ENCODE peak calls at places on chromosome 16, in ten cellular contexts. Q is CD8-positive, alpha-beta T cell; T is Right ventricle myocardium superior; R is NCI-H1048; X is lung microvascular endothelial cell; N is AG09309; V is stimulated activated CD4-positive, alpha-beta T cell treated with anti-CD3 and anti-CD28 coated beads, Interleukin-1b, Interleukin-23, amount 100 ng/mL, for 1 hour; U is T follicular helper cell; A is HCT116; E is H9. K is an unnamed sample.

GRCh38 chr16:78809535-78809934 is 710.1 kb downstream of the WWOX start:
- DNase-seq in N (no peak), E (no peak), R (no peak), A (no peak), Q (no peak), X (no peak), V (no peak), U (no peak), T (no peak), K (peak)

GRCh38 chr16:31052131-31052530 is 18.8 kb downstream of the STX4 start:
- DNase-seq in N (peak), X (peak), A (peak), V (no peak), E (no peak), Q (no peak), U (no peak), R (no peak), T (no peak), K (no peak)

GRCh38 chr16:69276143-69277115 is 34.7 kb upstream of the VPS4A start:
- DNase-seq in V (no peak), R (no peak), X (peak), A (no peak), U (no peak), E (no peak), Q (no peak), N (peak), T (peak), K (no peak)

GRCh38 chr16:67146523-67147357 is 4.1 kb downstream of the B3GNT9 start:
- DNase-seq in E (no peak), R (no peak), N (no peak), A (no peak), U (no peak), T (no peak), X (no peak), V (no peak), Q (no peak), K (no peak)

GRCh38 chr16:11112723-11113348 is 143.2 kb downstream of the SOCS1 start:
- DNase-seq in U (no peak), X (no peak), V (no peak), E (no peak), Q (no peak), N (no peak), R (no peak), A (no peak), T (no peak), K (no peak)

GRCh38 chr16:35516551-35516950 is 2057.1 kb downstream of the TP53TG3F start:
- DNase-seq in T (no peak), U (no peak), R (no peak), X (no peak), E (no peak), N (no peak), A (no peak), Q (no peak), V (no peak), K (no peak)

GRCh38 chr16:84732674-84733352 is 33.0 kb downstream of the USP10 start:
- DNase-seq in E (no peak), R (no peak), Q (no peak), V (no peak), A (no peak), T (no peak), U (no peak), N (no peak), X (peak), K (no peak)

GRCh38 chr16:83954577-83955016 is 1.6 kb downstream of the OSGIN1 start:
- DNase-seq in R (no peak), T (peak), U (no peak), A (peak), E (peak), N (no peak), X (peak), Q (no peak), V (no peak), K (no peak)

GRCh38 chr16:4495766-4496165 is 19.6 kb downstream of the HMOX2 start:
- DNase-seq in N (no peak), E (no peak), V (no peak), U (no peak), Q (no peak), R (no peak), A (no peak), T (no peak), X (no peak), K (no peak)

GRCh38 chr16:70768205-70768580 is 32.8 kb downstream of the VAC14 start:
- DNase-seq in A (no peak), E (no peak), N (no peak), V (no peak), U (no peak), X (no peak), R (no peak), Q (no peak), T (no peak), K (no peak)

GRCh38 chr16:66525396-66526180 is 24.3 kb downstream of the TK2 start:
- DNase-seq in N (peak), E (no peak), R (no peak), Q (no peak), U (no peak), V (no peak), A (no peak), T (no peak), X (no peak), K (no peak)

GRCh38 chr16:3401719-3402397 is 843 bp downstream of the ZNF174 start:
- DNase-seq in N (no peak), T (no peak), E (peak), Q (no peak), V (no peak), X (no peak), R (no peak), U (no peak), A (no peak), K (peak)

K was measured in neural progenitor cell.